ENCODE peak calls at places on chromosomes 11 and 22, in four cellular contexts. H is ELR, S is suprapubic skin, R is lower lobe of right lung. U is an unnamed sample.

GRCh38 chr22:26053737-26054316 is 115.4 kb upstream of the SEZ6L start:
- DNase-seq in H (no peak), S (no peak), R (no peak), U (no peak)

GRCh38 chr11:10459029-10459970 is 4.2 kb downstream of the AMPD3 start:
- DNase-seq in H (peak; percentile 19), S (no peak), R (no peak), U (no peak)

GRCh38 chr22:19817561-19818263 is 37.0 kb downstream of the GNB1L start:
- DNase-seq in H (no peak), S (no peak), R (peak; percentile 74), U (no peak)

GRCh38 chr11:61569701-61570100 is 11.2 kb downstream of the SYT7 start:
- DNase-seq in H (no peak), S (no peak), R (no peak), U (no peak)

GRCh38 chr22:22692707-22693530 is 48.5 kb downstream of the GGTLC2 start:
- DNase-seq in H (peak; percentile 17), S (no peak), R (no peak), U (no peak)

GRCh38 chr11:14012836-14013235 is 50.3 kb downstream of the SPON1 start:
- DNase-seq in H (peak; percentile 36), S (no peak), R (no peak), U (no peak)

GRCh38 chr22:23264610-23265388 is 84.5 kb downstream of the BCR start:
- DNase-seq in H (no peak), S (no peak), R (no peak), U (no peak)

GRCh38 chr11:17280494-17281127 is 4.1 kb downstream of the NUCB2 start:
- DNase-seq in H (no peak), S (no peak), R (no peak), U (no peak)

GRCh38 chr11:35077709-35078695 is 61.0 kb upstream of the CD44 start:
- DNase-seq in H (peak; percentile 96), S (no peak), R (no peak), U (no peak)